ENCODE peak calls at places on chromosomes 13 and 19, in four cellular contexts. Q is K562, M is Panc1, F is HepG2. G is an unnamed sample.

GRCh38 chr19:17404015-17404414 is 1.4 kb downstream of the BST2 start:
- DNase-seq in Q (peak; percentile 70), F (no peak), M (no peak), G (no peak)

GRCh38 chr13:88919970-88920628 is 1248.9 kb downstream of the SLITRK5 start:
- DNase-seq in F (no peak), M (no peak), Q (no peak), G (no peak)

GRCh38 chr19:51274037-51274370 is 23.1 kb downstream of the SIGLECL1 start:
- DNase-seq in M (no peak), Q (no peak), F (no peak), G (no peak)

GRCh38 chr19:55684946-55685681 is 10.1 kb downstream of the EPN1 start:
- DNase-seq in M (no peak), F (no peak), Q (no peak), G (no peak)

GRCh38 chr13:31221057-31221456 is 21.3 kb downstream of the B3GLCT start:
- DNase-seq in M (no peak), Q (no peak), F (no peak), G (no peak)

GRCh38 chr13:101487046-101487830 is 34.8 kb downstream of the ITGBL1 start:
- DNase-seq in F (no peak), Q (no peak), M (no peak), G (no peak)

GRCh38 chr19:56350416-56351045 is 35.9 kb upstream of the ZSCAN5A start:
- DNase-seq in Q (peak; percentile 33), F (peak; percentile 58), M (peak; percentile 45), G (peak; percentile 24)

GRCh38 chr13:70668293-70668692 is 560.0 kb upstream of the KLHL1 start:
- DNase-seq in M (no peak), F (peak; percentile 3), Q (no peak), G (no peak)

GRCh38 chr19:8145969-8146368 is 3.4 kb downstream of the FBN3 start:
- DNase-seq in F (no peak), M (no peak), Q (peak; percentile 50), G (no peak)

GRCh38 chr13:33462109-33462508 is 176.6 kb upstream of the STARD13 start:
- DNase-seq in F (peak; percentile 45), M (no peak), Q (no peak), G (no peak)

GRCh38 chr19:32219392-32219791 is 126.0 kb upstream of the ZNF507 start:
- DNase-seq in Q (no peak), F (no peak), M (no peak), G (no peak)

GRCh38 chr19:17784201-17785008 is 10.5 kb upstream of the B3GNT3 start:
- DNase-seq in F (peak; percentile 49), M (no peak), Q (peak; percentile 81), G (no peak)

GRCh38 chr19:10516064-10516385 is 1.2 kb downstream of the S1PR5 start:
- DNase-seq in M (no peak), Q (no peak), F (no peak), G (no peak)

GRCh38 chr19:42422576-42423461 is 4.4 kb downstream of the LIPE start:
- DNase-seq in Q (no peak), M (no peak), F (peak; percentile 59), G (no peak)

GRCh38 chr13:77781804-77782203 is 84.3 kb downstream of the SLAIN1 start:
- DNase-seq in F (no peak), Q (no peak), M (no peak), G (no peak)

GRCh38 chr13:69910800-69911199 is 196.8 kb upstream of the ATXN8OS start:
- DNase-seq in F (peak; percentile 10), M (no peak), Q (no peak), G (no peak)

GRCh38 chr19:55086730-55087541 is 11.3 kb downstream of the EPS8L1 start:
- DNase-seq in Q (no peak), F (no peak), M (no peak), G (no peak)

GRCh38 chr13:36907266-36907665 is 12.8 kb downstream of the SMAD9 start:
- DNase-seq in M (no peak), F (no peak), Q (no peak), G (no peak)

GRCh38 chr13:71148391-71148790 is 718.6 kb downstream of the DACH1 start:
- DNase-seq in M (no peak), F (no peak), Q (no peak), G (no peak)

GRCh38 chr19:41868120-41868988 is 8.3 kb downstream of the RPS19 start:
- DNase-seq in F (no peak), M (no peak), Q (no peak), G (no peak)

GRCh38 chr13:113663934-113664333 is 3.1 kb upstream of the GRK1 start:
- DNase-seq in Q (no peak), M (no peak), F (no peak), G (no peak)

GRCh38 chr19:51107406-51108065 is 673 bp downstream of the CTU1 start:
- DNase-seq in M (no peak), F (peak; percentile 37), Q (peak; percentile 55), G (peak; percentile 15)

GRCh38 chr13:30755678-30756077 is 20.3 kb downstream of the ALOX5AP start:
- DNase-seq in M (no peak), Q (no peak), F (no peak), G (no peak)

GRCh38 chr13:109918179-109918651 is 131.8 kb upstream of the IRS2 start:
- DNase-seq in M (no peak), F (no peak), Q (no peak), G (no peak)

GRCh38 chr19:38375748-38376147 is 1.4 kb downstream of the PSMD8 start:
- DNase-seq in M (no peak), F (no peak), Q (no peak), G (no peak)

GRCh38 chr13:102091231-102091630 is 310.6 kb downstream of the FGF14 start:
- DNase-seq in Q (no peak), F (no peak), M (no peak), G (peak; percentile 4)

GRCh38 chr13:112032186-112032835 is 34.6 kb upstream of the SOX1 start:
- DNase-seq in Q (no peak), M (no peak), F (no peak), G (no peak)

GRCh38 chr13:21124853-21125252 is 51.5 kb downstream of the SKA3 start:
- DNase-seq in F (peak; percentile 60), Q (no peak), M (no peak), G (no peak)

GRCh38 chr13:23496255-23496654 is 62.8 kb upstream of the SACS start:
- DNase-seq in M (no peak), F (no peak), Q (no peak), G (no peak)

GRCh38 chr13:23504188-23504587 is 66.0 kb upstream of the TNFRSF19 start:
- DNase-seq in M (no peak), F (no peak), Q (no peak), G (no peak)

GRCh38 chr13:23505007-23505406 is 65.2 kb upstream of the TNFRSF19 start:
- DNase-seq in Q (no peak), M (no peak), F (no peak), G (no peak)

GRCh38 chr13:23497186-23497585 is 63.7 kb upstream of the SACS start:
- DNase-seq in M (no peak), F (no peak), Q (no peak), G (no peak)

GRCh38 chr13:23500858-23501257 is 67.4 kb upstream of the SACS start:
- DNase-seq in Q (no peak), M (no peak), F (no peak), G (no peak)
- TF ChIP-seq REST in Q (no peak), M (no peak), F (no peak), G (no peak)

GRCh38 chr19:33335446-33335845 is 33.1 kb upstream of the CEBPA start:
- DNase-seq in M (no peak), F (no peak), Q (no peak), G (no peak)

GRCh38 chr19:33339750-33340029 is 33.8 kb upstream of the CEBPG start:
- DNase-seq in F (no peak), Q (no peak), M (no peak), G (no peak)

GRCh38 chr19:33340991-33341390 is 32.5 kb upstream of the CEBPG start:
- DNase-seq in Q (no peak), M (no peak), F (no peak), G (no peak)

GRCh38 chr19:33334271-33334670 is 31.9 kb upstream of the CEBPA start:
- DNase-seq in M (no peak), F (no peak), Q (no peak), G (no peak)

GRCh38 chr19:33339016-33339749 is 34.3 kb upstream of the CEBPG start:
- DNase-seq in Q (no peak), M (no peak), F (no peak), G (no peak)
- TF ChIP-seq TCF7L2 in Q (no peak), M (no peak), F (no peak), G (no peak)

GRCh38 chr13:48892311-48892710 is 83.4 kb upstream of the FNDC3A start:
- DNase-seq in F (peak; percentile 14), M (peak; percentile 61), Q (no peak), G (peak; percentile 59)
- TF ChIP-seq REST in F (no peak), M (no peak), Q (no peak), G (peak; percentile 52)

DNA sequence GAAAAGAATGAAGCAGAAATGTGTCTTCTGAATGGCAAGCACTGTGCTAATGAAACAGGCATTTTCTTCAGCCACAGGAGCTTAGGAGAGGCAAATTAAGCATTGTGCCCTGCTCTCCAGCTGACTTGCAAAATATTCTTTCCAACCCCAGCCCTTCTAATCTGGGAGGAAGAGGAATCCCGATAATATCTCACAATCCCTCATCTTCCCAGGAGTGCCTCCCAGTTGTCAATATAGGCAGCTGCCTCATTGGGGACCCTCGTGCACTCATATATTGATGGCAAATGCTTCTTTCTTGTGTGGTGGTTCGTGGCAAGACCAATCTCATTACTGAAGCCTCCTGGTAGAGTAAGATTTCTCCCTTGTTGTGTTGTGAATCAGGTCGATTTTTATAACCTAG is 299.0 kb downstream of the COG6 start:
- DNase-seq in M (no peak), Q (no peak), F (no peak), G (no peak)
- TF ChIP-seq TCF7L2 in M (no peak), Q (no peak), F (no peak), G (no peak)

GRCh38 chr19:58328999-58329398 is 2.2 kb downstream of the ZSCAN22 start:
- DNase-seq in M (no peak), F (no peak), Q (peak; percentile 45), G (no peak)
- TF ChIP-seq REST in M (no peak), F (no peak), Q (no peak), G (no peak)

G was measured in HCT116.